ENCODE peak calls at places on chromosomes 16 and 17, in five cellular contexts. Y, S, H, C and Z are unnamed samples.

GRCh38 chr17:4327638-4328037 is 38.8 kb downstream of the UBE2G1 start:
- DNase-seq in H (no peak), Y (no peak), S (peak), C (no peak), Z (no peak)

GRCh38 chr17:63681530-63681929 is 18.4 kb downstream of the LIMD2 start:
- DNase-seq in C (no peak), Y (no peak), S (no peak), H (no peak), Z (no peak)

GRCh38 chr16:68190745-68191510 is 45.0 kb downstream of the ESRP2 start:
- DNase-seq in C (no peak), Y (no peak), S (no peak), H (no peak), Z (peak)

GRCh38 chr17:40104570-40105471 is 4.4 kb upstream of the NR1D1 start:
- DNase-seq in S (no peak), C (peak), Y (peak), H (no peak), Z (no peak)

GRCh38 chr16:71476457-71476856 is 12.7 kb downstream of the ZNF19 start:
- DNase-seq in Y (no peak), C (no peak), S (no peak), H (no peak), Z (no peak)

GRCh38 chr17:39676198-39676819 is 8.1 kb downstream of the PNMT start:
- DNase-seq in C (peak), S (no peak), H (no peak), Y (peak), Z (peak)

GRCh38 chr17:14947671-14948070 is 317.5 kb downstream of the PMP22 start:
- DNase-seq in S (no peak), Y (no peak), C (no peak), H (no peak), Z (no peak)

GRCh38 chr17:17511971-17512858 is 16.0 kb upstream of the RASD1 start:
- DNase-seq in S (peak), Y (no peak), C (peak), H (no peak), Z (no peak)

GRCh38 chr16:11914759-11915643 is 755 bp downstream of the GSPT1 start:
- DNase-seq in Y (peak), H (no peak), C (peak), S (no peak), Z (peak)

GRCh38 chr16:16005725-16006124 is 56.3 kb downstream of the ABCC1 start:
- DNase-seq in C (no peak), H (no peak), Y (no peak), S (no peak), Z (no peak)

GRCh38 chr17:28684963-28685362 is 23.0 kb downstream of the SUPT6H start:
- DNase-seq in H (no peak), S (no peak), C (no peak), Y (no peak), Z (peak)

GRCh38 chr16:88969361-88969831 is 7.6 kb downstream of the CBFA2T3 start:
- DNase-seq in H (no peak), S (no peak), Y (no peak), C (peak), Z (no peak)

GRCh38 chr17:48043171-48043570 is 5.0 kb upstream of the NFE2L1 start:
- DNase-seq in H (no peak), C (no peak), Y (no peak), S (no peak), Z (no peak)

GRCh38 chr17:77009877-77010276 is 130.9 kb upstream of the SEC14L1 start:
- DNase-seq in H (no peak), Y (no peak), C (no peak), S (no peak), Z (no peak)

GRCh38 chr16:49274936-49275730 is 6.5 kb downstream of the CBLN1 start:
- DNase-seq in H (no peak), Y (no peak), S (no peak), C (no peak), Z (no peak)

GRCh38 chr16:29821663-29822115 is 1.4 kb downstream of the MVP start:
- DNase-seq in Y (no peak), S (no peak), C (no peak), H (no peak), Z (no peak)

GRCh38 chr16:89096768-89097527 is 3.3 kb downstream of the ACSF3 start:
- DNase-seq in C (peak), S (no peak), Y (peak), H (no peak), Z (no peak)

GRCh38 chr17:74770498-74771318 is 5.4 kb downstream of the NAT9 start:
- DNase-seq in C (peak), Y (peak), H (no peak), S (no peak), Z (peak)

GRCh38 chr16:49649013-49649785 is 206.7 kb downstream of the ZNF423 start:
- DNase-seq in Y (no peak), C (no peak), H (no peak), S (peak), Z (no peak)

GRCh38 chr17:72725432-72726068 is 366.9 kb downstream of the SLC39A11 start:
- DNase-seq in S (no peak), C (peak), H (no peak), Y (peak), Z (peak)

GRCh38 chr16:28845173-28846079 is 722 bp downstream of the TUFM start:
- DNase-seq in H (no peak), Y (peak), S (no peak), C (no peak), Z (no peak)

GRCh38 chr16:89272631-89273030 is 55.1 kb downstream of the ZNF778 start:
- DNase-seq in S (no peak), C (no peak), Y (no peak), H (no peak), Z (no peak)

GRCh38 chr17:81741049-81741593 is 29.0 kb downstream of the SLC25A10 start:
- DNase-seq in C (no peak), H (no peak), Y (no peak), S (no peak), Z (no peak)

GRCh38 chr17:44768505-44769142 is 9.8 kb downstream of the ADAM11 start:
- DNase-seq in C (peak), S (no peak), Y (no peak), H (no peak), Z (no peak)

GRCh38 chr16:25707982-25708583 is 16.3 kb downstream of the HS3ST4 start:
- DNase-seq in S (no peak), C (no peak), H (no peak), Y (peak), Z (no peak)

GRCh38 chr16:88839745-88840588 is 16.8 kb downstream of the GALNS start:
- DNase-seq in C (no peak), Y (no peak), H (no peak), S (no peak), Z (no peak)

GRCh38 chr17:50914510-50914849 is 48.3 kb upstream of the TOB1 start:
- DNase-seq in C (no peak), Y (no peak), H (no peak), S (no peak), Z (no peak)

GRCh38 chr17:29091591-29092291 is 48.8 kb downstream of the PIPOX start:
- DNase-seq in C (peak), S (no peak), H (no peak), Y (no peak), Z (no peak)

GRCh38 chr16:81181013-81181720 is 57.3 kb upstream of the BCO1 start:
- DNase-seq in Y (no peak), C (peak), S (peak), H (no peak), Z (no peak)

GRCh38 chr17:36919407-36919968 is 17.8 kb upstream of the LHX1 start:
- DNase-seq in Y (no peak), H (no peak), S (no peak), C (no peak), Z (no peak)

GRCh38 chr16:89953671-89954406 is 5.3 kb downstream of the DEF8 start:
- DNase-seq in S (no peak), H (no peak), C (no peak), Y (no peak), Z (no peak)

GRCh38 chr16:58638148-58639036 is 8.8 kb upstream of the CNOT1 start:
- DNase-seq in S (peak), H (no peak), Y (no peak), C (no peak), Z (no peak)